ENCODE peak calls at places on chromosomes 6 and 20, in four cellular contexts. One of them, this sample, is unnamed.

GRCh38 chr6:135820340-135820739 is 31.2 kb upstream of the PDE7B start:
- DNase-seq in prostate gland: no peak
- DNase-seq in HepG2: no peak
- DNase-seq in upper lobe of left lung: peak
- DNase-seq in this sample: no peak

GRCh38 chr6:3910264-3910663 is 61.1 kb downstream of the FAM50B start:
- DNase-seq in prostate gland: no peak
- DNase-seq in HepG2: no peak
- DNase-seq in upper lobe of left lung: no peak
- DNase-seq in this sample: no peak

GRCh38 chr6:121851056-121851455 is 415.6 kb downstream of the GJA1 start:
- DNase-seq in prostate gland: no peak
- DNase-seq in HepG2: no peak
- DNase-seq in upper lobe of left lung: no peak
- DNase-seq in this sample: peak

GRCh38 chr6:43742285-43742684 is 27.7 kb upstream of the VEGFA start:
- DNase-seq in prostate gland: no peak
- DNase-seq in HepG2: no peak
- DNase-seq in upper lobe of left lung: no peak
- DNase-seq in this sample: no peak

GRCh38 chr6:33807606-33808005 is 3.8 kb upstream of the MLN start:
- DNase-seq in prostate gland: no peak
- DNase-seq in HepG2: no peak
- DNase-seq in upper lobe of left lung: no peak
- DNase-seq in this sample: no peak

GRCh38 chr6:9409126-9409525 is 973.8 kb upstream of the SLC35B3 start:
- DNase-seq in prostate gland: no peak
- DNase-seq in HepG2: no peak
- DNase-seq in upper lobe of left lung: no peak
- DNase-seq in this sample: no peak

GRCh38 chr6:37103169-37104039 is 66.5 kb upstream of the PIM1 start:
- DNase-seq in prostate gland: peak
- DNase-seq in HepG2: peak
- DNase-seq in upper lobe of left lung: peak
- DNase-seq in this sample: peak

GRCh38 chr20:19003759-19004336 is 190.3 kb downstream of the SCP2D1 start:
- DNase-seq in prostate gland: no peak
- DNase-seq in HepG2: no peak
- DNase-seq in upper lobe of left lung: no peak
- DNase-seq in this sample: no peak

GRCh38 chr20:25399038-25399430 is 8.4 kb upstream of the ABHD12 start:
- DNase-seq in prostate gland: peak
- DNase-seq in HepG2: peak
- DNase-seq in upper lobe of left lung: no peak
- DNase-seq in this sample: peak

GRCh38 chr6:159982726-159983506 is 14.0 kb downstream of the IGF2R start:
- DNase-seq in prostate gland: no peak
- DNase-seq in HepG2: no peak
- DNase-seq in upper lobe of left lung: no peak
- DNase-seq in this sample: no peak

DNA sequence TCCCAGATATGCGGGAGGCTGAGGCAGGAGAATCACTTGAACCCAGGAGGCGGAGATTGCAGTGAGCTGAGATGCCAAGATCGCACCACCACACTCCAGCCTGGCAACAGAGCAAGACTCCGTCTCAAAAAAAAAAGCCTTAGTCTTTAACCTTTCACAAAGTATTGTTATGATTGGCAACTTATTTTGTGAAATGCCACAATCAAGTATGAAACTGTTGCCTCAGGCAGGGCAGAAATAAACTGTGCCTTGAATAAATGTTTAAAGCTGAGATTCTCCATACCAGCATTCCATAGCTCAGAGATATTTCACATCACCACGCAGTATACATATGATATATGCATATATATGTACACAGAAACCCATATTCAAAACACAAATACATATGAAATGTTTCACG is 120.1 kb upstream of the CCDC28A start:
- DNase-seq in prostate gland: no peak
- DNase-seq in HepG2: no peak
- DNase-seq in upper lobe of left lung: no peak
- DNase-seq in this sample: no peak
- TF ChIP-seq POLR2A in prostate gland: no peak
- TF ChIP-seq POLR2A in HepG2: no peak
- TF ChIP-seq POLR2A in upper lobe of left lung: no peak
- TF ChIP-seq POLR2A in this sample: no peak

DNA sequence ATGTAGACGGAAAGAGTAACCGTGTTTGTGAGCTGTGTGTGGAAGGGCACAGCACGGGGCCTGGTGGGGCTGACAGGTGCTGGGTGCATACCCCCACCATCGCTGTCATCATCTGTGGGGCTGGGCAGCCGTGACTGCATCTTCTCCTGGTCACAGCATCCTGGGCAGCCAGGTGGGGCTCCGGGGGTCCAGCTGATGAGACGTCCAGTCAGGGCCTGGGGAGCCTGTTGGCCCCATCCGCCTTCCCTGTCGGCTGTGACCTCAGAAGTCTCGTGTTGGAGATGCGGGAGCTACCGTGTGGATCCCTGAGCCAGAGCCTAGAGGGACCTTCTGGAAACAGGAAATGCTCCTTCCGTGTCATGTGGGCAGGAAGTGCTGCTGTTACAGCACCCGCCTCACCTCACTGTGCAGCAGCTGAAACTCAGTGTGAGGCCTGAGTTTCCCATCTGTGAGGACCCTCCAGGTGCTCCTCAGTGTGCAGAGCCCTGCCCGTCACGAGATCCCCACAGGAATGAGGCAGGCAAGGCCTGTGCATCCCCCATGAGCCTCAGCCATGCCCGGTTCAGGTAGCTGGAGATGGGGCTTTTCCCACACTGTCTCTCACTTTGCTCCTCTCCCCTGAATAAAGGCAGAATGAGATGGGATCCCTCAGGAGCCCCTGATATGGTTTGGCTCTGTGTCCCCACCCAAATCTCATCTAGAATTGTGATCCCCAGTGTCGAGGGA is 108.7 kb downstream of the ERMARD start:
- DNase-seq in prostate gland: no peak
- DNase-seq in HepG2: no peak
- DNase-seq in upper lobe of left lung: no peak
- DNase-seq in this sample: no peak
- H3K27ac ChIP-seq in prostate gland: no peak
- H3K27ac ChIP-seq in HepG2: no peak
- H3K27ac ChIP-seq in upper lobe of left lung: peak
- H3K27ac ChIP-seq in this sample: no peak

GRCh38 chr6:106629859-106630163 is 433 bp downstream of the QRSL1 start:
- DNase-seq in prostate gland: no peak
- DNase-seq in HepG2: no peak
- DNase-seq in upper lobe of left lung: no peak
- DNase-seq in this sample: no peak
- TF ChIP-seq POLR2A in prostate gland: no peak
- TF ChIP-seq POLR2A in HepG2: no peak
- TF ChIP-seq POLR2A in upper lobe of left lung: no peak
- TF ChIP-seq POLR2A in this sample: no peak

GRCh38 chr6:17472653-17473183 is 79.3 kb downstream of the CAP2 start:
- DNase-seq in prostate gland: no peak
- DNase-seq in HepG2: no peak
- DNase-seq in upper lobe of left lung: no peak
- DNase-seq in this sample: no peak
- H3K27ac ChIP-seq in prostate gland: peak
- H3K27ac ChIP-seq in HepG2: no peak
- H3K27ac ChIP-seq in upper lobe of left lung: peak
- H3K27ac ChIP-seq in this sample: no peak

GRCh38 chr6:41027251-41027650 is 11.8 kb downstream of the UNC5CL start:
- DNase-seq in prostate gland: no peak
- DNase-seq in HepG2: no peak
- DNase-seq in upper lobe of left lung: no peak
- DNase-seq in this sample: no peak

GRCh38 chr6:41028618-41029486 is 10.2 kb downstream of the UNC5CL start:
- DNase-seq in prostate gland: no peak
- DNase-seq in HepG2: no peak
- DNase-seq in upper lobe of left lung: no peak
- DNase-seq in this sample: no peak

GRCh38 chr6:41025966-41026365 is 13.1 kb downstream of the UNC5CL start:
- DNase-seq in prostate gland: no peak
- DNase-seq in HepG2: no peak
- DNase-seq in upper lobe of left lung: no peak
- DNase-seq in this sample: no peak

GRCh38 chr6:41032830-41033229 is 6.2 kb downstream of the UNC5CL start:
- DNase-seq in prostate gland: no peak
- DNase-seq in HepG2: no peak
- DNase-seq in upper lobe of left lung: peak
- DNase-seq in this sample: no peak

DNA sequence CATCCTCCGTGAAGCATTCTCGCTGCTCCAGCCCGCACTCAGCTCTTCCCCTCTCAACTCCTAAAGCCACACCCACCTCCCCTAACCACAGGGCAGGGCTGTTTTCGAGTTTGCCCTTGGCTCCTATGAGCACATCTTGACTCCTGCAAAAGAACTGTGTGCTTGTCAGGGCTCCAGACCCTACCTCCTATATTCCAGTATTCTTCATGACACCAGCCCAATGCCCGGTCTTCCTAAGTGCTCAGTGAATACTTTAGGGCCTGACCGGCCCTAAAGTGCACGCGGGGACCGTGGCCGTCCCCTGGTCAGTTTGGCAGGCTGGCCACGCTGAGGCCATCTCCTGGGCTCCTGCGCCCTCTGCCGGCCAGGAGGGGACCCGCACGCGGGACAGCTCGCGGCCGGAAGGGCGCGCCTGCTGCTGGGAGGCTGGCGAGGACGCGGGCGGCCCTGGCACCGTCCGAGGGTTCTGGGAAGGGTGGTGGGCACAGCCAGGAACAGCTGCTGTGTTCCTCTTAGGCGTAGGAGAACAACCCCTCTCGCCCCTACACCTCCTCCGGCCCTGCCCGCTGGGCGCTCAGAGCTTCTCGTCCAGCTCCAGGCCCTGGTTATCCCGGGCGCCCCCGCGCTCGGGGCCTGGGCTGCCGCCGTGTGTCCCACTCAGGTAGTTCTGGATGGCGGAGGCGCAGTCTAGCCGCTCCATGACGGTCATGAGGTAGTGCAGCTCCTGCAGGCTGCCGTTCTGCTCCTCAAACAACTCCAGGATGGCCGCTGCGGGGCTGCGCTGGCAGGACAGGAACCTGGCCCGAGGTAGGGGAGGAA is 11.0 kb downstream of the UNC5CL start:
- DNase-seq in prostate gland: peak
- DNase-seq in HepG2: peak
- DNase-seq in upper lobe of left lung: peak
- DNase-seq in this sample: peak
- TF ChIP-seq POLR2A in prostate gland: no peak
- TF ChIP-seq POLR2A in HepG2: no peak
- TF ChIP-seq POLR2A in upper lobe of left lung: no peak
- TF ChIP-seq POLR2A in this sample: no peak

DNA sequence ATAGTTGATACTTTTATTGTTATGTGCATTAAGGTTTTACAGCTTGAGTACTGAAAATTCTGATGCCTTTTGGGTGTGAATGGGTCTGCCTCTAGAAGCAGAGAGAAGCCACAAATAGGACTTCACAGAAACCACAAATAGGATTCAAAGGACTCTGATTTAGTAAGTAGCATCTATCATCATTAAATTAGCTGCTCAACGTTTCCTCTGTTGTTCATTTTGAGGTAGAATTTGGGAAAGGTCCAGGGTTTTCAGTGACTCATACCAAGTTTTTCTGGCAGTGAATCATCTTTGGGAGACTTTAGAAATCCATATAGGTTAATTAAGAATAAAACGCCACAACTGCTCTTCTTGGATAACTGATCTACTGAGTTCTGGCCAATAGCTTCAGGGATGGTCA is 105.1 kb downstream of the PHF3 start:
- DNase-seq in prostate gland: no peak
- DNase-seq in HepG2: no peak
- DNase-seq in upper lobe of left lung: no peak
- DNase-seq in this sample: no peak
- H3K27ac ChIP-seq in prostate gland: no peak
- H3K27ac ChIP-seq in HepG2: no peak
- H3K27ac ChIP-seq in upper lobe of left lung: no peak
- H3K27ac ChIP-seq in this sample: no peak

GRCh38 chr20:49633643-49634042 is 65.7 kb upstream of the PTGIS start:
- DNase-seq in prostate gland: no peak
- DNase-seq in HepG2: no peak
- DNase-seq in upper lobe of left lung: no peak
- DNase-seq in this sample: no peak

GRCh38 chr20:49633023-49633422 is 65.1 kb upstream of the PTGIS start:
- DNase-seq in prostate gland: no peak
- DNase-seq in HepG2: no peak
- DNase-seq in upper lobe of left lung: no peak
- DNase-seq in this sample: no peak

GRCh38 chr20:49631074-49631716 is 63.3 kb upstream of the PTGIS start:
- DNase-seq in prostate gland: no peak
- DNase-seq in HepG2: no peak
- DNase-seq in upper lobe of left lung: no peak
- DNase-seq in this sample: peak

GRCh38 chr20:49630396-49630951 is 62.5 kb upstream of the PTGIS start:
- DNase-seq in prostate gland: no peak
- DNase-seq in HepG2: no peak
- DNase-seq in upper lobe of left lung: no peak
- DNase-seq in this sample: no peak

GRCh38 chr20:49631856-49632418 is 64.0 kb upstream of the PTGIS start:
- DNase-seq in prostate gland: no peak
- DNase-seq in HepG2: no peak
- DNase-seq in upper lobe of left lung: no peak
- DNase-seq in this sample: no peak
- TF ChIP-seq POLR2A in prostate gland: no peak
- TF ChIP-seq POLR2A in HepG2: no peak
- TF ChIP-seq POLR2A in upper lobe of left lung: no peak
- TF ChIP-seq POLR2A in this sample: no peak

GRCh38 chr6:44849829-44850228 is 462.3 kb downstream of the CDC5L start:
- DNase-seq in prostate gland: no peak
- DNase-seq in HepG2: no peak
- DNase-seq in upper lobe of left lung: no peak
- DNase-seq in this sample: no peak
- H3K27ac ChIP-seq in prostate gland: no peak
- H3K27ac ChIP-seq in HepG2: no peak
- H3K27ac ChIP-seq in upper lobe of left lung: no peak
- H3K27ac ChIP-seq in this sample: no peak

DNA sequence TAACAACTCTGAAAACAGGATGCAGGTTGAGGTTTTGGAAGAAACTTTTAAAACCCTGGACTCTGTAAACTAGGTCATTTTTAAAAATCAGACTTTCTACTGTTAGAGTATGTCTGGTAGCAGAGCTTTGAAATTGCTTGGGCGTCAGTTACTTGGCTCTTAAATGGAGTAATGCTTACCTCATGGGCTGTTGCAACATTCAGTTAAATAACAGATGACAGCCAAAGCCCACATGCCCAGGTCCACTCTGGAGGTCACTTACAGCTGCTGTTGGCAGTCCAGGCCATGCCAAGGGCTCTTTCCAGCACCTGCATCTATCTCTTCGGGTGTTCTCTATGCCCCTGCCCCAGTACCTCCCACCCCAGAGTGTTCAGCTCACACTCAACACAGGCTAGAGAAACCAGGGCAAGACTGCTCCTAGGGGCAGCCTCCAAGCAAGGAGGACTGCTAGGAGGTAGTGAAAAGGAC is 96.4 kb downstream of the BANF2 start:
- DNase-seq in prostate gland: no peak
- DNase-seq in HepG2: peak
- DNase-seq in upper lobe of left lung: no peak
- DNase-seq in this sample: peak
- TF ChIP-seq POLR2A in prostate gland: no peak
- TF ChIP-seq POLR2A in HepG2: no peak
- TF ChIP-seq POLR2A in upper lobe of left lung: no peak
- TF ChIP-seq POLR2A in this sample: no peak

GRCh38 chr20:45069261-45069660 is 31.7 kb downstream of the KCNS1 start:
- DNase-seq in prostate gland: no peak
- DNase-seq in HepG2: no peak
- DNase-seq in upper lobe of left lung: no peak
- DNase-seq in this sample: no peak
- H3K27ac ChIP-seq in prostate gland: no peak
- H3K27ac ChIP-seq in HepG2: no peak
- H3K27ac ChIP-seq in upper lobe of left lung: no peak
- H3K27ac ChIP-seq in this sample: no peak

This sample was measured in thyroid gland.